ENCODE peak calls at places on chromosome X, in four cellular contexts. U is EH, L is lung, J is T-helper 1 cell. R is an unnamed sample.

GRCh38 chrX:11137543-11138139 is 26.5 kb downstream of the HCCS start:
- DNase-seq in U (peak), L (no peak), J (no peak), R (no peak)

GRCh38 chrX:109384569-109385174 is 97.2 kb downstream of the GUCY2F start:
- DNase-seq in U (peak), L (no peak), J (no peak), R (no peak)

GRCh38 chrX:103878466-103879151 is 46.6 kb upstream of the RAB9B start:
- DNase-seq in U (peak), L (no peak), J (no peak), R (no peak)

GRCh38 chrX:24643116-24643515 is 4.0 kb downstream of the PCYT1B start:
- DNase-seq in U (no peak), L (no peak), J (no peak), R (no peak)

GRCh38 chrX:40192196-40192595 is 94.4 kb upstream of the BCOR start:
- DNase-seq in U (no peak), L (no peak), J (no peak), R (no peak)

GRCh38 chrX:153882086-153882498 is 3.9 kb downstream of the L1CAM start:
- DNase-seq in U (peak), L (no peak), J (no peak), R (no peak)

GRCh38 chrX:72297953-72298730 is 7.6 kb downstream of the CITED1 start:
- DNase-seq in U (peak), L (peak), J (no peak), R (no peak)

GRCh38 chrX:1462596-1463251 is 10.0 kb upstream of the ASMTL start:
- DNase-seq in U (peak), L (peak), J (peak), R (peak)

GRCh38 chrX:85573801-85574200 is 194.3 kb upstream of the POF1B start:
- DNase-seq in U (no peak), L (no peak), J (no peak), R (no peak)

GRCh38 chrX:50798782-50799181 is 15.2 kb downstream of the SHROOM4 start:
- DNase-seq in U (no peak), L (no peak), J (no peak), R (no peak)

GRCh38 chrX:144253356-144253755 is 369.5 kb downstream of the UBE2NL start:
- DNase-seq in U (no peak), L (no peak), J (no peak), R (no peak)

GRCh38 chrX:1215123-1215823 is 2.8 kb upstream of the CRLF2 start:
- DNase-seq in U (no peak), L (no peak), J (no peak), R (no peak)

GRCh38 chrX:51144828-51145442 is 187.7 kb upstream of the NUDT10 start:
- DNase-seq in U (peak), L (peak), J (no peak), R (no peak)

GRCh38 chrX:38452603-38453002 is 100.2 kb downstream of the OTC start:
- DNase-seq in U (no peak), L (no peak), J (no peak), R (no peak)

GRCh38 chrX:110125435-110125834 is 122.5 kb downstream of the TMEM164 start:
- DNase-seq in U (peak), L (no peak), J (no peak), R (no peak)

GRCh38 chrX:23493941-23494374 is 159.3 kb downstream of the PTCHD1 start:
- DNase-seq in U (peak), L (no peak), J (no peak), R (peak)

GRCh38 chrX:134761788-134762187 is 103.5 kb upstream of the PLAC1 start:
- DNase-seq in U (peak), L (no peak), J (no peak), R (no peak)

GRCh38 chrX:148049441-148049840 is 68.3 kb downstream of the FMR1NB start:
- DNase-seq in U (peak), L (no peak), J (no peak), R (no peak)

GRCh38 chrX:43469391-43470054 is 186.6 kb upstream of the MAOA start:
- DNase-seq in U (no peak), L (no peak), J (no peak), R (no peak)

GRCh38 chrX:134688839-134689238 is 30.6 kb upstream of the PLAC1 start:
- DNase-seq in U (peak), L (no peak), J (no peak), R (no peak)

GRCh38 chrX:117851025-117851424 is 265.6 kb downstream of the KLHL13 start:
- DNase-seq in U (no peak), L (no peak), J (no peak), R (no peak)

GRCh38 chrX:65136424-65136823 is 160.2 kb upstream of the ZC4H2 start:
- DNase-seq in U (no peak), L (no peak), J (no peak), R (no peak)

GRCh38 chrX:43735534-43735933 is 79.4 kb downstream of the MAOA start:
- DNase-seq in U (no peak), L (no peak), J (no peak), R (no peak)

GRCh38 chrX:8738588-8739189 is 6.8 kb upstream of the ANOS1 start:
- DNase-seq in U (peak), L (peak), J (no peak), R (peak)